ENCODE peak calls at places on chromosome 7, in ten cellular contexts. F, L, Q, C, Z, V, U, S, M and N are unnamed samples.

GRCh38 chr7:129053938-129054437 is 923 bp downstream of the TNPO3 start:
- DNase-seq in F (peak), L (no peak), Q (no peak), C (peak), Z (peak), V (no peak), U (no peak), S (no peak), M (no peak), N (no peak)

GRCh38 chr7:7576344-7576743 is 9.7 kb downstream of the MIOS start:
- DNase-seq in F (no peak), L (no peak), Q (no peak), C (no peak), Z (no peak), V (no peak), U (no peak), S (no peak), M (no peak), N (no peak)

GRCh38 chr7:111639894-111640293 is 77.6 kb upstream of the IMMP2L start:
- DNase-seq in F (no peak), L (no peak), Q (no peak), C (peak), Z (peak), V (no peak), U (no peak), S (no peak), M (peak), N (no peak)

GRCh38 chr7:118052330-118052729 is 131.6 kb upstream of the LSM8 start:
- DNase-seq in F (no peak), L (no peak), Q (no peak), C (no peak), Z (no peak), V (no peak), U (no peak), S (no peak), M (no peak), N (no peak)

GRCh38 chr7:27155816-27156507 is 513 bp downstream of the HOXA7 start:
- DNase-seq in F (no peak), L (no peak), Q (no peak), C (peak), Z (no peak), V (peak), U (no peak), S (no peak), M (peak), N (peak)

GRCh38 chr7:18087031-18087686 is 59.5 kb upstream of the PRPS1L1 start:
- DNase-seq in F (no peak), L (no peak), Q (no peak), C (no peak), Z (peak), V (peak), U (no peak), S (no peak), M (no peak), N (no peak)

GRCh38 chr7:28745351-28745750 is 212.8 kb downstream of the TRIL start:
- DNase-seq in F (no peak), L (no peak), Q (no peak), C (no peak), Z (no peak), V (no peak), U (no peak), S (no peak), M (no peak), N (no peak)

GRCh38 chr7:133638835-133639234 is 386.0 kb downstream of the EXOC4 start:
- DNase-seq in F (no peak), L (no peak), Q (no peak), C (no peak), Z (no peak), V (no peak), U (no peak), S (no peak), M (no peak), N (no peak)

GRCh38 chr7:138308116-138308515 is 151.9 kb upstream of the TRIM24 start:
- DNase-seq in F (no peak), L (no peak), Q (no peak), C (no peak), Z (no peak), V (no peak), U (no peak), S (no peak), M (no peak), N (no peak)